ENCODE peak calls at places on chromosomes 3 and 15, in nine cellular contexts. N is right lobe of liver; V is mesothelial cell of epicardium; P is epithelial cell of proximal tubule; R is HCT116; M is upper lobe of right lung; E is CD4-positive, alpha-beta T cell; Y is right atrium auricular region; S is osteoblast. X is an unnamed sample.

GRCh38 chr3:57972421-57973111 is 35.7 kb upstream of the FLNB start:
- DNase-seq in N (no peak), V (no peak), P (no peak), R (no peak), M (no peak), E (no peak), Y (no peak), S (peak), X (no peak)

GRCh38 chr15:34126522-34126921 is 24.6 kb downstream of the PGBD4 start:
- DNase-seq in N (no peak), V (no peak), P (no peak), R (no peak), M (no peak), E (no peak), Y (no peak), S (no peak), X (no peak)

GRCh38 chr15:60479711-60480110 is 769 bp upstream of the ICE2 start:
- DNase-seq in N (no peak), V (no peak), P (no peak), R (no peak), M (no peak), E (no peak), Y (no peak), S (no peak), X (peak)

GRCh38 chr15:59280855-59281254 is 74.2 kb downstream of the LDHAL6B start:
- DNase-seq in N (no peak), V (no peak), P (no peak), R (no peak), M (no peak), E (no peak), Y (no peak), S (no peak), X (no peak)

GRCh38 chr3:162738778-162739177 is 1242.2 kb downstream of the OTOL1 start:
- DNase-seq in N (no peak), V (no peak), P (no peak), R (no peak), M (no peak), E (no peak), Y (no peak), S (no peak), X (no peak)

GRCh38 chr3:197186887-197187588 is 111.4 kb downstream of the DLG1 start:
- DNase-seq in N (no peak), V (no peak), P (peak), R (peak), M (no peak), E (no peak), Y (no peak), S (peak), X (peak)

GRCh38 chr3:170709046-170709445 is 123.2 kb upstream of the SLC7A14 start:
- DNase-seq in N (no peak), V (no peak), P (no peak), R (no peak), M (no peak), E (no peak), Y (no peak), S (peak), X (no peak)

GRCh38 chr15:91970142-91970541 is 116.6 kb downstream of the SLCO3A1 start:
- DNase-seq in N (no peak), V (no peak), P (no peak), R (no peak), M (no peak), E (no peak), Y (peak), S (no peak), X (no peak)

GRCh38 chr3:8982509-8982908 is 19.2 kb upstream of the RAD18 start:
- DNase-seq in N (no peak), V (no peak), P (no peak), R (no peak), M (no peak), E (no peak), Y (peak), S (no peak), X (no peak)

GRCh38 chr3:142987080-142987700 is 14.2 kb upstream of the U2SURP start:
- DNase-seq in N (no peak), V (no peak), P (no peak), R (no peak), M (no peak), E (no peak), Y (no peak), S (peak), X (peak)

GRCh38 chr3:30549600-30549999 is 56.8 kb upstream of the TGFBR2 start:
- DNase-seq in N (no peak), V (no peak), P (no peak), R (no peak), M (no peak), E (no peak), Y (no peak), S (no peak), X (no peak)

GRCh38 chr3:197204729-197205128 is 93.7 kb downstream of the DLG1 start:
- DNase-seq in N (no peak), V (no peak), P (no peak), R (no peak), M (no peak), E (no peak), Y (no peak), S (no peak), X (no peak)

GRCh38 chr15:60390931-60391501 is 6.8 kb downstream of the ANXA2 start:
- DNase-seq in N (no peak), V (no peak), P (peak), R (peak), M (no peak), E (no peak), Y (peak), S (peak), X (no peak)

GRCh38 chr3:105866656-105867653 is 1.9 kb downstream of the CBLB start:
- DNase-seq in N (no peak), V (no peak), P (no peak), R (no peak), M (no peak), E (no peak), Y (no peak), S (no peak), X (peak)

GRCh38 chr15:65326109-65326508 is 21.6 kb downstream of the RNU5B-1 start:
- DNase-seq in N (no peak), V (no peak), P (no peak), R (no peak), M (no peak), E (no peak), Y (no peak), S (peak), X (no peak)

GRCh38 chr3:162702768-162703385 is 1206.3 kb downstream of the OTOL1 start:
- DNase-seq in N (no peak), V (no peak), P (no peak), R (no peak), M (no peak), E (no peak), Y (no peak), S (no peak), X (no peak)

GRCh38 chr3:23183731-23184130 is 19.4 kb upstream of the UBE2E2 start:
- DNase-seq in N (no peak), V (no peak), P (no peak), R (peak), M (no peak), E (no peak), Y (no peak), S (peak), X (peak)

GRCh38 chr3:119810018-119810435 is 28.1 kb downstream of the NR1I2 start:
- DNase-seq in N (no peak), V (no peak), P (no peak), R (no peak), M (peak), E (peak), Y (no peak), S (peak), X (peak)

GRCh38 chr3:192063570-192063969 is 602.6 kb downstream of the PYDC2 start:
- DNase-seq in N (no peak), V (no peak), P (no peak), R (no peak), M (no peak), E (no peak), Y (no peak), S (no peak), X (peak)

GRCh38 chr3:71930056-71930991 is 145.4 kb upstream of the PROK2 start:
- DNase-seq in N (no peak), V (no peak), P (peak), R (peak), M (no peak), E (no peak), Y (no peak), S (peak), X (peak)

GRCh38 chr15:61731081-61731480 is 329.2 kb downstream of the VPS13C start:
- DNase-seq in N (no peak), V (no peak), P (no peak), R (no peak), M (no peak), E (no peak), Y (no peak), S (no peak), X (no peak)

GRCh38 chr15:79812536-79812935 is 84.3 kb downstream of the MTHFS start:
- DNase-seq in N (no peak), V (no peak), P (no peak), R (no peak), M (no peak), E (no peak), Y (no peak), S (no peak), X (no peak)

DNA sequence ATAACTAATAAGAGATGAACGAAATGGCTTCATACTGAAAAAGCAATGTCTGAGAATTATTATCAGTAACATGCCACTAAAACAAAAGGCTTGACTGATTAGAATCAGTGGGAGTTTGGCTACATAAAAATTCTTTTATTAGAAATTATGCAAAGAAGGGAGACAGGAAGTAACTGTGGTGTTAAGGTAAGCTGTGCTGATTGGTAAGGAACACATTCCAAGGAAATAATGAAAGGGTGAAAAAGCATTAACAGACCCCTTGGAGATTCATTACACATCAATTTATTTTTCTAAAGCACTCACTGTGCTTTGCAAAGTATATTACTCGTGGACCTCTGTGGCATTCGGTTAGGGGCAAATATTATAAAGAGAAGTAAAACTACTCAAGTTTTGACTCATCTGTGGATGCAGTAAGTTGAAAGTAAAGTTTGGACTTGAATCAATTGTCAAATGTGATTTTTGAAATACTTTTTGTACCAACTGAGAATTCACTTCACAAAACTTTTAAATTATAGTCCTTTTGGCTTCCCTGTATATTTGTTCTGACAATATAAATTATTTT is 176.1 kb upstream of the ZPLD1 start:
- DNase-seq in N (no peak), V (no peak), P (no peak), R (no peak), M (no peak), E (no peak), Y (no peak), S (no peak), X (peak)
- TF ChIP-seq CTCF in N (no peak), V (no peak), P (no peak), R (no peak), M (no peak), E (no peak), Y (no peak), S (no peak), X (no peak)

GRCh38 chr3:24678021-24678420 is 183.4 kb upstream of the THRB start:
- DNase-seq in N (no peak), V (no peak), P (no peak), R (no peak), M (no peak), E (no peak), Y (no peak), S (peak), X (no peak)
- TF ChIP-seq CTCF in N (no peak), V (no peak), P (no peak), R (no peak), M (no peak), E (no peak), Y (no peak), S (no peak), X (no peak)

GRCh38 chr3:124398594-124398993 is 331.7 kb upstream of the UMPS start:
- DNase-seq in N (no peak), V (no peak), P (no peak), R (no peak), M (no peak), E (no peak), Y (no peak), S (no peak), X (no peak)

GRCh38 chr3:124397088-124397487 is 333.2 kb upstream of the UMPS start:
- DNase-seq in N (no peak), V (no peak), P (no peak), R (no peak), M (no peak), E (no peak), Y (no peak), S (no peak), X (no peak)

GRCh38 chr3:124407260-124407659 is 323.0 kb upstream of the UMPS start:
- DNase-seq in N (no peak), V (no peak), P (no peak), R (no peak), M (no peak), E (no peak), Y (no peak), S (no peak), X (no peak)

GRCh38 chr3:124396397-124396796 is 333.9 kb upstream of the UMPS start:
- DNase-seq in N (no peak), V (no peak), P (no peak), R (no peak), M (no peak), E (no peak), Y (no peak), S (no peak), X (no peak)

DNA sequence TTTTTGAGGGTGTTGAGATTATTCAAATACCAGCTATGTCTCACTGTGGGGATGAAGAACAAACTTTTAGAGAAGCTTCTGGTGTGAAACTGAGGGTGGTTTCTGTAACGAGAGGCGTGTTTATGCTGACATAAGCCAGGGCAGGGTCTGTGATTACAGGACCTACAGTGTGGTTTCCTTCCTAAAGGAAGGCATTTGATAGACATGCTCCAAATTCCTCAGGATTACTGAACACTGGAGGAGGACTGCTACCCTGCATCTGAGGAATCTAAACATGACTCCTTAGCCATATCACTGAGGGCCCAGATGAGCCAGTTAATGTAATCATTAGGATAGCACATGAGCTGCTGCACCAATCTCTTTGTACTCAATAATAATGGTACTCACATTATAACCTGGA is 328.4 kb upstream of the UMPS start:
- DNase-seq in N (no peak), V (no peak), P (peak), R (no peak), M (no peak), E (no peak), Y (no peak), S (no peak), X (no peak)
- TF ChIP-seq CTCF in N (no peak), V (no peak), P (no peak), R (no peak), M (no peak), E (no peak), Y (no peak), S (no peak), X (no peak)

GRCh38 chr3:38040400-38040799 is 1.4 kb downstream of the DLEC1 start:
- DNase-seq in N (no peak), V (no peak), P (no peak), R (no peak), M (no peak), E (no peak), Y (no peak), S (no peak), X (no peak)
- TF ChIP-seq CTCF in N (no peak), V (no peak), P (no peak), R (no peak), M (no peak), E (no peak), Y (no peak), S (no peak), X (no peak)